ENCODE peak calls at places on chromosome 1, in five cellular contexts. One of them, this sample, is unnamed. For H3K27me3, the result is how much of the 10 kb centered on the place peaks cover.

GRCh38 chr1:11458811-11459275 is 20.1 kb upstream of the DISP3 start:
- DNase-seq in testis: peak
- DNase-seq in heart left ventricle: peak
- DNase-seq in body of pancreas: peak
- DNase-seq in prostate gland: peak
- DNase-seq in this sample: no peak

GRCh38 chr1:163824006-163824405 is 502.3 kb downstream of the NUF2 start:
- DNase-seq in testis: no peak
- DNase-seq in body of pancreas: no peak
- DNase-seq in prostate gland: no peak
- DNase-seq in heart left ventricle: peak
- DNase-seq in this sample: no peak

GRCh38 chr1:35564037-35564883 is 6.7 kb downstream of the NCDN start:
- DNase-seq in testis: peak
- DNase-seq in heart left ventricle: peak
- DNase-seq in prostate gland: peak
- DNase-seq in body of pancreas: peak
- DNase-seq in this sample: no peak

GRCh38 chr1:99728494-99729235 is 37.8 kb downstream of the FRRS1 start:
- DNase-seq in testis: no peak
- DNase-seq in heart left ventricle: peak
- DNase-seq in body of pancreas: no peak
- DNase-seq in prostate gland: no peak
- DNase-seq in this sample: no peak

GRCh38 chr1:113226118-113226517 is 153.1 kb downstream of the LRIG2 start:
- DNase-seq in testis: no peak
- DNase-seq in body of pancreas: no peak
- DNase-seq in prostate gland: no peak
- DNase-seq in heart left ventricle: no peak
- DNase-seq in this sample: no peak

GRCh38 chr1:206935491-206936067 is 10.7 kb downstream of the PIGR start:
- DNase-seq in body of pancreas: peak
- DNase-seq in testis: peak
- DNase-seq in heart left ventricle: peak
- DNase-seq in prostate gland: peak
- DNase-seq in this sample: peak

GRCh38 chr1:64525116-64525686 is 55.3 kb downstream of the CACHD1 start:
- DNase-seq in heart left ventricle: no peak
- DNase-seq in prostate gland: no peak
- DNase-seq in testis: no peak
- DNase-seq in body of pancreas: no peak
- DNase-seq in this sample: no peak

GRCh38 chr1:172638885-172639831 is 19.7 kb upstream of the FASLG start:
- DNase-seq in heart left ventricle: no peak
- DNase-seq in testis: no peak
- DNase-seq in prostate gland: no peak
- DNase-seq in body of pancreas: no peak
- DNase-seq in this sample: no peak

GRCh38 chr1:218585565-218586184 is 240.5 kb downstream of the TGFB2 start:
- DNase-seq in body of pancreas: no peak
- DNase-seq in heart left ventricle: peak
- DNase-seq in testis: no peak
- DNase-seq in prostate gland: no peak
- DNase-seq in this sample: no peak

GRCh38 chr1:145690587-145691558 is 16.3 kb downstream of the PDZK1 start:
- DNase-seq in heart left ventricle: no peak
- DNase-seq in prostate gland: peak
- DNase-seq in body of pancreas: no peak
- DNase-seq in testis: no peak
- DNase-seq in this sample: no peak

GRCh38 chr1:98794196-98794886 is 132.8 kb downstream of the SNX7 start:
- DNase-seq in heart left ventricle: peak
- DNase-seq in prostate gland: peak
- DNase-seq in testis: peak
- DNase-seq in body of pancreas: peak
- DNase-seq in this sample: no peak

DNA sequence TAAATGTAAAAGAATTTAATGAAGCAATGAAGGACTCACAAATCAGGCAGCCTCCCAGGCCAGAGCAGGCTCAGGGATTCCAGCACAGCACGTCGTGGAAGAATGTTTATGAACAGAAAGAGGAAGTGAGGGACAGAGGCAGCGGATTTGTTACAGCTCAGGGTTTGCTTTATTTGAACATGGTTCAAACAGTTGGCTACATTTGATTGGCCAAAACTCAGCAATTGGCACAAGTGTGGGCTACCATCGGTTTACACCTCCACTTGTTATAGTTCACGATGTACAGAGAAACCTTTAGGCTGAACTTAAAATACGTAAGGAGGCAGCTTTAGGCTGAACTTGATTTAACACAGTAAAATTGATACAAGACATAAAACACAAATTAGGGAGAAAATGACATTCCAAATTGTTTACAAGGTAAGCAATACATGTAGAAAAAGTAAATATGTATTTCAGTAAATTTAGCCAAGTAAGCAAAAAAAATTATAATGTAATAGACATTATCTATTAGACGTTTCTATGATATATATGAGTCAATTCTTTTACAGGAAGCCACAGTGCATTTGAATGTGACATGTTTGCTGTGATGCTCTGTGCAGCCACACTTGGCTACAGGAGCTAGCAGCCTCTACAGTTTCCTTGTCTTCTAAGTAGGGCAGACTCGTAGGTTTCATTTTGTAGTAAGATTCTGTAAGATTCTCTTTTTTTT is 126.5 kb downstream of the ADSS2 start:
- DNase-seq in testis: no peak
- DNase-seq in prostate gland: no peak
- DNase-seq in body of pancreas: no peak
- DNase-seq in heart left ventricle: no peak
- DNase-seq in this sample: peak
- TF ChIP-seq POLR2A in testis: no peak
- TF ChIP-seq POLR2A in prostate gland: no peak
- TF ChIP-seq POLR2A in body of pancreas: peak
- TF ChIP-seq POLR2A in heart left ventricle: no peak
- TF ChIP-seq POLR2A in this sample: peak

DNA sequence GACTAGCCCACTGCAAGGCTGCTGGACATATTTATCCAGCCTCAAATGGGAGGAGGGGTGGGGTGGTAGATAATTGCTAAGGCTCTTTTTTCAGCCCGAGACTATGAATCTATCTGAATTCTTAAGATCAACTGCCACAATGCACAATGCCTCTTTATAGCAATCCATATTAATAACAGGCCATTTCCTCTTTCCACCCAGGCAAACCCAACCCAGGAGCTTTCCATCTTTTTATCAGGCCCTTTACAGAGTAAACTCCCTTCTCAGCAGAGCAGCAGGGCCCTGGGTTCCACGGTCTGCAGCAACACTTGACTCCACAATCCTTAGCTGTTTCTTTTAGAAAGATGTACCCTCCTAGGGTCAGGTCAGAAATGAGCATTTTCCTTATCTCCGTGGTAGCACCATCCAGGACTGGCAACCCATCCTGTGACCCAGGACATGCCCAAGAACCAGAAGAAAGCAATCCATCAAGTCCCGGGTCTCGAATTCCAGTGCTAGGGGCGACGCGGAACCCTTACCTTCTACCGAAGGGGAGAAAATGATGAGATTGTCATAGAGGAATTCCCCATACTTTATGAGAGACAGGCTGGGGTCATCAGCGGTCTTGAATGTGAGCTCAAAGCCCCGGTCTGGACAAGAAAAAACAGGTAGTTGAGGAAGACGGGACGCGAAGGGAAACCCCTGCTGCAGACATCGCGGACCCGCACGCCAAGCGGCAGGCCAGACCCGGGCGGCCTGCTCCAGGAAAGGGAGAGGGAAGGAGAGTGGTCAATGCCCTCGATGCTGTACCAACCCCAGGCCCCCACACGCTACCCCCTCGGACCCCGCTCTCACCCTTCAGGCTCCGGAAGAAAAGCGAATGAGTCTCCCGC is 570 bp downstream of the DDOST start:
- DNase-seq in heart left ventricle: no peak
- DNase-seq in testis: no peak
- DNase-seq in body of pancreas: no peak
- DNase-seq in prostate gland: no peak
- DNase-seq in this sample: no peak
- H3K4me3 ChIP-seq in heart left ventricle: peak
- H3K4me3 ChIP-seq in testis: peak
- H3K4me3 ChIP-seq in body of pancreas: peak
- H3K4me3 ChIP-seq in prostate gland: peak
- H3K4me3 ChIP-seq in this sample: peak

DNA sequence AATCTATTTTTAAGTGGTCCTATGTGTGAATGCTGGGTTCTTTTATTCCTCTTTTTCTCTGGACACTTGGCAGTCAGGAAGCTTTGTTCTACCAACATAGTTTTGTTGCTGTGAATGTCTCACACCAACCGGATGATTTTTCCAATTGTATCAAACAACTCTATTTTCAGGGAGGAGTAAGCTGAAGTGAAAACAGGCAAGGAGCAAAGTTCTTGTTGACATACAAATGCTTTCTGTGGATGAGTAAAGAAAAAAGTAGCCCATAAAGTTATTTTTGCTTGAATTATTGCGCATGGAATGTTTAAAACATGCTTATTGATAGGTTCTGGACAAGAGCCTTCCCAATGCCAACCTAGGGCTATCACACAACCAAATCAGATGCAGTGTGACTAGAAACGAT is 4.4 kb downstream of the IER5 start:
- DNase-seq in testis: no peak
- DNase-seq in prostate gland: no peak
- DNase-seq in body of pancreas: no peak
- DNase-seq in heart left ventricle: no peak
- DNase-seq in this sample: no peak
- H3K27me3 ChIP-seq in testis: under half
- H3K27me3 ChIP-seq in prostate gland: under half
- H3K27me3 ChIP-seq in body of pancreas: under half
- H3K27me3 ChIP-seq in heart left ventricle: under half
- H3K27me3 ChIP-seq in this sample: under half

GRCh38 chr1:156894711-156895407 is 1.3 kb downstream of the PEAR1 start:
- DNase-seq in heart left ventricle: peak
- DNase-seq in prostate gland: no peak
- DNase-seq in body of pancreas: no peak
- DNase-seq in testis: peak
- DNase-seq in this sample: peak
- TF ChIP-seq POLR2A in heart left ventricle: no peak
- TF ChIP-seq POLR2A in prostate gland: no peak
- TF ChIP-seq POLR2A in body of pancreas: no peak
- TF ChIP-seq POLR2A in testis: no peak
- TF ChIP-seq POLR2A in this sample: no peak

GRCh38 chr1:155946633-155947219 is 5.3 kb downstream of the RXFP4 start:
- DNase-seq in body of pancreas: no peak
- DNase-seq in heart left ventricle: no peak
- DNase-seq in testis: no peak
- DNase-seq in prostate gland: no peak
- DNase-seq in this sample: no peak
- H3K4me3 ChIP-seq in body of pancreas: no peak
- H3K4me3 ChIP-seq in heart left ventricle: no peak
- H3K4me3 ChIP-seq in testis: no peak
- H3K4me3 ChIP-seq in prostate gland: no peak
- H3K4me3 ChIP-seq in this sample: no peak

This sample was measured in right lobe of liver.